ENCODE peak calls at places on chromosomes 16 and 17, in four cellular contexts. P is prostate gland; X is CD8-positive, alpha-beta memory T cell; B is breast epithelium. W is an unnamed sample.

GRCh38 chr17:13351046-13351445 is 250.7 kb downstream of the HS3ST3A1 start:
- DNase-seq in X (no peak), P (no peak), B (no peak), W (no peak)

GRCh38 chr16:68844211-68844564 is 857 bp downstream of the TANGO6 start:
- DNase-seq in X (no peak), B (no peak), P (no peak), W (peak; percentile 38)

GRCh38 chr17:73645050-73645871 is 1.0 kb upstream of the SDK2 start:
- DNase-seq in X (peak; percentile 25), B (no peak), P (peak; percentile 69), W (no peak)

GRCh38 chr17:77214743-77215142 is 74.0 kb downstream of the SEC14L1 start:
- DNase-seq in B (no peak), X (no peak), P (no peak), W (no peak)

GRCh38 chr17:32960815-32961214 is 30.8 kb upstream of the SPACA3 start:
- DNase-seq in P (no peak), X (no peak), B (no peak), W (no peak)

GRCh38 chr17:22233382-22233781 is 541.1 kb downstream of the KCNJ18 start:
- DNase-seq in X (no peak), B (no peak), P (no peak), W (no peak)

GRCh38 chr17:45284176-45285140 is 22.6 kb upstream of the SPATA32 start:
- DNase-seq in P (peak; percentile 83), B (peak; percentile 91), X (no peak), W (peak; percentile 47)

GRCh38 chr16:84553873-84554399 is 49.5 kb upstream of the MEAK7 start:
- DNase-seq in B (no peak), X (peak; percentile 65), P (no peak), W (no peak)

GRCh38 chr16:70694088-70694487 is 8.2 kb upstream of the MTSS2 start:
- DNase-seq in P (no peak), X (no peak), B (no peak), W (no peak)

GRCh38 chr16:65662236-65662635 is 540.4 kb upstream of the CDH11 start:
- DNase-seq in X (no peak), P (no peak), B (no peak), W (no peak)

GRCh38 chr17:68108313-68109000 is 72.9 kb downstream of the KPNA2 start:
- DNase-seq in X (no peak), B (no peak), P (no peak), W (no peak)

GRCh38 chr17:50585346-50585745 is 24.8 kb downstream of the CACNA1G start:
- DNase-seq in P (no peak), B (no peak), X (no peak), W (no peak)

GRCh38 chr17:1083451-1084187 is 86.7 kb downstream of the TIMM22 start:
- DNase-seq in P (peak; percentile 73), B (no peak), X (no peak), W (no peak)

GRCh38 chr16:8733849-8734540 is 59.6 kb downstream of the ABAT start:
- DNase-seq in X (no peak), B (no peak), P (no peak), W (no peak)

GRCh38 chr16:79592150-79592549 is 8.4 kb downstream of the MAF start:
- DNase-seq in P (no peak), X (no peak), B (no peak), W (no peak)

GRCh38 chr17:50151937-50152547 is 1.6 kb upstream of the PPP1R9B start:
- DNase-seq in P (peak; percentile 91), B (peak; percentile 81), X (peak; percentile 59), W (peak; percentile 91)

GRCh38 chr17:78037280-78037679 is 78.8 kb downstream of the TNRC6C start:
- DNase-seq in B (no peak), P (no peak), X (no peak), W (no peak)

GRCh38 chr16:74698220-74698619 is 2.4 kb downstream of the MLKL start:
- DNase-seq in X (no peak), B (no peak), P (no peak), W (no peak)

GRCh38 chr16:74700206-74701040 is at the start of gene MLKL:
- DNase-seq in P (peak; percentile 29), B (no peak), X (peak; percentile 61), W (peak; percentile 88)

GRCh38 chr16:74695450-74696422 is 4.9 kb downstream of the MLKL start:
- DNase-seq in X (peak; percentile 59), P (peak; percentile 69), B (peak; percentile 79), W (peak; percentile 92)

GRCh38 chr16:74699666-74700065 is 996 bp downstream of the MLKL start:
- DNase-seq in X (no peak), B (no peak), P (no peak), W (no peak)
- H3K4me3 ChIP-seq in X (peak overlapping the region; percentile 59), B (peak overlapping the region; percentile 93), P (peak overlapping the region; percentile 39), W (peak overlapping the region; percentile 84)

DNA sequence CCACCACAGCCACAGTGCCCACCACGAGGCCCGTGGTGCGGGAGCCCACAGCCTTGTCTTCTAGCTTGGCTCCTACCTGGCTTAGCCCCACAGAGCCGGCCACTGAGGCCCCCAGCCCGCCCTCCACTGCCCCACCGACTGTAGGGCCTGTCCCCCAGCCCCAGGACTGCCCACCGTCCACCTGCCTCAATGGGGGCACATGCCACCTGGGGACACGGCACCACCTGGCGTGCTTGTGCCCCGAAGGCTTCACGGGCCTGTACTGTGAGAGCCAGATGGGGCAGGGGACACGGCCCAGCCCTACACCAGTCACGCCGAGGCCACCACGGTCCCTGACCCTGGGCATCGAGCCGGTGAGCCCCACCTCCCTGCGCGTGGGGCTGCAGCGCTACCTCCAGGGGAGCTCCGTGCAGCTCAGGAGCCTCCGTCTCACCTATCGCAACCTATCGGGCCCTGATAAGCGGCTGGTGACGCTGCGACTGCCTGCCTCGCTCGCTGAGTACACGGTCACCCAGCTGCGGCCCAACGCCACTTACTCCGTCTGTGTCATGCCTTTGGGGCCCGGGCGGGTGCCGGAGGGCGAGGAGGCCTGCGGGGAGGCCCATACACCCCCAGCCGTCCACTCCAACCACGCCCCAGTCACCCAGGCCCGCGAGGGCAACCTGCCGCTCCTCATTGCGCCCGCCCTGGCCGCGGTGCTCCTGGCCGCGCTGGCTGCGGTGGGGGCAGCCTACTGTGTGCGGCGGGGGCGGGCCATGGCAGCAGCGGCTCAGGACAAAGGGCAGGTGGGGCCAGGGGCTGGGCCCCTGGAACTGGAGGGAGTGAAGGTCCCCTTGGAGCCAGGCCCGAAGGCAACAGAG is 10.5 kb downstream of the VASN start:
- DNase-seq in B (no peak), P (no peak), X (no peak), W (no peak)
- H3K27ac ChIP-seq in B (peak overlapping the region; percentile 77), P (no peak overlapping the region), X (no peak overlapping the region), W (no peak overlapping the region)

GRCh38 chr16:28865722-28866453 is 2.2 kb downstream of the SH2B1 start:
- DNase-seq in B (no peak), X (no peak), P (no peak), W (no peak)
- H3K4me3 ChIP-seq in B (no peak overlapping the region), X (no peak overlapping the region), P (no peak overlapping the region), W (no peak overlapping the region)

DNA sequence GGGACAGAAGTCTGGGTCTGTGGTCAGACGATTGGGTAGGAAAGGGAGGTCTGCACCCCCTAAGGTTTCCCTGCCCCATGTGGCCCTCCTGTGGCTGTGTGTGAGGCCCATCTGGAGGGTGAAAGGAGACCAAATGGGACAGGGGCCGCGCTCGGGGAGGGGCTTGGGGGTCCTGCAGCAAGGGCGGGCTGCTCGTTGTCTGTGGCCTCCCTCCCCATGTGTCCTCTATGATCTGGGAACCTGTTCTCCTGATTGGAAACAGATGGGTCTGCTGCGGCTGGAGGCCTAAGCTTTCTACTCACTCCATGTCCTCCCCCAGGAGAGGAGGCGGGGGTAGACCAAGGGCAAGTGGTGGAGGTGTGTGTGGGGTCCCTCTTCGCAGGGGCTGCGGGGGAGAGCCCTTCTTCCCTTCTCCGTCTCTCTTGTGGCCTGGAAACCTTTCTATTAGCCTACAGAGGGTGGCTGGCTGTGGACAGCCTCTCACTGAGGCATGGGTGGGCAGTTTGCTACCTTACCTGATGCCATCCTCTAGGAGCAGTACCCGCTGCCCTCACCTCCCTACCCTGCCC is 18.6 kb downstream of the IGFBP4 start:
- DNase-seq in X (no peak), B (no peak), P (no peak), W (no peak)
- H3K27ac ChIP-seq in X (no peak overlapping the region), B (peak overlapping the region; percentile 80), P (peak overlapping the region; percentile 14), W (no peak overlapping the region)

GRCh38 chr17:81935709-81936084 is 1.4 kb downstream of the PYCR1 start:
- DNase-seq in X (no peak), B (no peak), P (no peak), W (no peak)
- H3K4me3 ChIP-seq in X (no peak overlapping the region), B (no peak overlapping the region), P (no peak overlapping the region), W (no peak overlapping the region)

DNA sequence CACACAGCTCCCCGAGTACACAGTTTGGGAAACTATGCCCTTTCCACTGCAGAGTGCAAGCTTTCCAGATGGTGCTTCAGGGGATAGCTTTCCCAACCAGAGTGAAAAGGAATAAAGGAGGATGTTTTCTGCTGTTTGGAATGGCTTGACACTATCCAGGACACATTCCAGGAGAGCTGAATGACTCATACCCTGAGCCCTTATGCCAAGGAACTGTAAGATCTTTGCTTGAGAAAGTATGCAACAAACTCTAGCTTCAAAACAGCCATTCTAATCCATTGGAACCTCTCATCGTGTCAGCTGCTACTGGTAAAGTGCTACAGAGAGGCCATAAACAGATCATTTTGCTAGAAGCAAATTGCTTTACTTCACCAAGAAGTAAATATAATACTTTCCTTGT is 33.6 kb downstream of the ANKFY1 start:
- DNase-seq in P (peak; percentile 72), B (peak; percentile 82), X (no peak), W (no peak)
- H3K27ac ChIP-seq in P (peak overlapping the region; percentile 74), B (peak overlapping the region; percentile 88), X (no peak overlapping the region), W (no peak overlapping the region)

DNA sequence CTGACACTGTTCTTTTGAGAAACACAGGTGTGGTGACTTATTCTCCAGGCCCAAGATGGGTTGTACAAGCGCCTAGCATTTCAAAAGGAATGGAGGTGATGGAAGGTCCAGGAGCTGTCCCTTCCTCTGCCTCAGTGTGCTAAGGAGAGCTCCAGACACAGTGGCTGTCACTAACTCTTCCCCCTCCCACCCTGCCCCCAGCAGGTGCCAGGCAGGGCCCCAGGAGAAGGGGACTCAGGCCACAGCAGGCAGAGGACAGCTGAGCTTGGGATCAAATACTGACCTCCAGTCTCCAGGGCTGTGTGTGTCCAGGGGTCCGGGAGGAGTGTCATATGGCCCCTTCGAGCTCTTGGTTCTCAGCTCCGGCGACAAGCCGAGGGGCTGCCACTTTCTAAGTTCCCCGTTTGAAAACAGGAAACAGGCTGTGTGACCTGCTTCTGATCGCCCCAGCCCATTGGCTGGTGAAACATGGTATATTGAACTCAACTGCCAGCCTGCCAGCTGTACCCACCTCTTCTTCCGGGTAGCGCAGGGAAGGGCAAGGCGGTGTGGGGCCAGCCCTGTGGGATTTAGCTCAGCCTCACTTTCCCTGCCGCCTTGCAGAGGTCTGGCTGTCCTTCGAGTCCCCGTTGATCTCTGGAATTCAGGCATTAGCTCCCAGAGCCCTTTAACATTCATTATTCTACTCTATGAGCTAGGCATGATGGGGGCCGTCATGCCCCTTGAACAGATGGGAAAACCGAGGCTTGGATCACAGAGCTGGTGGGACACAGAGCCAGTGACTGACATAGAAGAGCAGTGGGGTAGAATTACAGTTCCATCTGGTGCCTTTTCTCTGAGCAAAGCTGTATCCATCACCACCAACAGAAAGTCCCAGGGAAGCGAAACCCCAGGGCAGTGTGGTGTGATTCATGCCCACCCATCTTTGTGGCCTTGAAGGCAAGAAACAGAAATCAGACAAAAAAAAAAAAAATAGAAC is at the start of gene SNX20:
- DNase-seq in X (peak; percentile 71), B (no peak), P (no peak), W (peak; percentile 66)
- H3K4me3 ChIP-seq in X (peak within 1 kb of the TSS; percentile 89), B (peak within 1 kb of the TSS; percentile 43), P (no peak within 1 kb of the TSS), W (peak within 1 kb of the TSS; percentile 66)